ENCODE peak calls at places on chromosomes 11 and 22, in four cellular contexts. D is NCI-H82, B is psoas muscle, V is A172. X is an unnamed sample.

GRCh38 chr11:101881586-101881985 is 33.2 kb upstream of the CEP126 start:
- DNase-seq in D (no peak), B (no peak), V (no peak), X (no peak)

GRCh38 chr11:64742940-64743590 is 877 bp downstream of the RASGRP2 start:
- DNase-seq in D (peak), B (peak), V (peak), X (peak)

GRCh38 chr22:46045459-46046298 is 68.7 kb upstream of the WNT7B start:
- DNase-seq in D (no peak), B (no peak), V (no peak), X (no peak)

GRCh38 chr11:33687733-33688479 is 12.7 kb downstream of the C11orf91 start:
- DNase-seq in D (peak), B (no peak), V (peak), X (no peak)

GRCh38 chr11:85316967-85317366 is 310.2 kb downstream of the DLG2 start:
- DNase-seq in D (no peak), B (no peak), V (no peak), X (peak)

GRCh38 chr11:86980397-86980796 is 25.2 kb upstream of the FZD4 start:
- DNase-seq in D (no peak), B (no peak), V (no peak), X (no peak)

GRCh38 chr22:35023692-35024363 is 42.1 kb upstream of the ISX start:
- DNase-seq in D (peak), B (peak), V (no peak), X (peak)

GRCh38 chr11:48109046-48109666 is 107.5 kb upstream of the OR4B1 start:
- DNase-seq in D (peak), B (no peak), V (peak), X (no peak)

GRCh38 chr11:112355726-112356125 is 95.1 kb upstream of the PLET1 start:
- DNase-seq in D (peak), B (no peak), V (peak), X (no peak)

GRCh38 chr11:44950036-44950624 is 553 bp downstream of the TP53I11 start:
- DNase-seq in D (peak), B (peak), V (no peak), X (peak)

GRCh38 chr11:64800633-64801464 is 2.2 kb downstream of the MAP4K2 start:
- DNase-seq in D (no peak), B (no peak), V (no peak), X (no peak)

X was measured in memory B cell.